ENCODE peak calls at places on chromosomes 13 and 19, in four cellular contexts. One of them, this sample, is unnamed.

GRCh38 chr13:75468098-75468497 is 13.9 kb downstream of the TBC1D4 start:
- DNase-seq in H1: no peak
- DNase-seq in K562: no peak
- DNase-seq in HepG2: no peak
- DNase-seq in this sample: no peak

GRCh38 chr13:46388846-46389245 is 1.8 kb upstream of the RUBCNL start:
- DNase-seq in H1: no peak
- DNase-seq in K562: no peak
- DNase-seq in HepG2: no peak
- DNase-seq in this sample: no peak

GRCh38 chr13:108850706-108851105 is 221.3 kb downstream of the MYO16 start:
- DNase-seq in H1: no peak
- DNase-seq in K562: no peak
- DNase-seq in HepG2: no peak
- DNase-seq in this sample: no peak

GRCh38 chr19:18906605-18907519 is 10.9 kb upstream of the CERS1 start:
- DNase-seq in H1: no peak
- DNase-seq in K562: no peak
- DNase-seq in HepG2: no peak
- DNase-seq in this sample: no peak

GRCh38 chr13:98979012-98979411 is 1.1 kb upstream of the DOCK9 start:
- DNase-seq in H1: no peak
- DNase-seq in K562: no peak
- DNase-seq in HepG2: no peak
- DNase-seq in this sample: no peak

GRCh38 chr19:38115264-38115802 is 108.7 kb downstream of the DPF1 start:
- DNase-seq in H1: no peak
- DNase-seq in K562: no peak
- DNase-seq in HepG2: no peak
- DNase-seq in this sample: no peak

GRCh38 chr19:19267305-19267704 is 5.8 kb downstream of the TM6SF2 start:
- DNase-seq in H1: no peak
- DNase-seq in K562: no peak
- DNase-seq in HepG2: no peak
- DNase-seq in this sample: no peak

GRCh38 chr13:48505597-48506091 is 27.2 kb downstream of the RCBTB2 start:
- DNase-seq in H1: no peak
- DNase-seq in K562: no peak
- DNase-seq in HepG2: no peak
- DNase-seq in this sample: no peak

GRCh38 chr13:35472308-35473008 is 4.0 kb downstream of the MAB21L1 start:
- DNase-seq in H1: no peak
- DNase-seq in K562: no peak
- DNase-seq in HepG2: no peak
- DNase-seq in this sample: no peak

GRCh38 chr13:72304121-72304745 is 423.2 kb downstream of the MZT1 start:
- DNase-seq in H1: no peak
- DNase-seq in K562: no peak
- DNase-seq in HepG2: no peak
- DNase-seq in this sample: no peak
- TF ChIP-seq RNF2 in H1: no peak
- TF ChIP-seq RNF2 in K562: no peak
- TF ChIP-seq RNF2 in HepG2: no peak
- TF ChIP-seq RNF2 in this sample: no peak

GRCh38 chr19:40585677-40586422 is 9.2 kb downstream of the SHKBP1 start:
- DNase-seq in H1: no peak
- DNase-seq in K562: no peak
- DNase-seq in HepG2: no peak
- DNase-seq in this sample: peak
- TF ChIP-seq RNF2 in H1: no peak
- TF ChIP-seq RNF2 in K562: no peak
- TF ChIP-seq RNF2 in HepG2: no peak
- TF ChIP-seq RNF2 in this sample: no peak

GRCh38 chr19:17211547-17212446 is 3.4 kb upstream of the USE1 start:
- DNase-seq in H1: no peak
- DNase-seq in K562: no peak
- DNase-seq in HepG2: no peak
- DNase-seq in this sample: no peak

GRCh38 chr19:17205237-17206140 is 9.7 kb upstream of the USE1 start:
- DNase-seq in H1: peak
- DNase-seq in K562: peak
- DNase-seq in HepG2: peak
- DNase-seq in this sample: peak

GRCh38 chr19:17206736-17207581 is 8.2 kb upstream of the USE1 start:
- DNase-seq in H1: no peak
- DNase-seq in K562: no peak
- DNase-seq in HepG2: no peak
- DNase-seq in this sample: no peak

GRCh38 chr19:17210296-17210695 is 4.9 kb upstream of the USE1 start:
- DNase-seq in H1: no peak
- DNase-seq in K562: no peak
- DNase-seq in HepG2: no peak
- DNase-seq in this sample: no peak

GRCh38 chr19:17209126-17210036 is 5.8 kb upstream of the USE1 start:
- DNase-seq in H1: peak
- DNase-seq in K562: peak
- DNase-seq in HepG2: no peak
- DNase-seq in this sample: peak
- TF ChIP-seq RNF2 in H1: no peak
- TF ChIP-seq RNF2 in K562: no peak
- TF ChIP-seq RNF2 in HepG2: no peak
- TF ChIP-seq RNF2 in this sample: no peak

DNA sequence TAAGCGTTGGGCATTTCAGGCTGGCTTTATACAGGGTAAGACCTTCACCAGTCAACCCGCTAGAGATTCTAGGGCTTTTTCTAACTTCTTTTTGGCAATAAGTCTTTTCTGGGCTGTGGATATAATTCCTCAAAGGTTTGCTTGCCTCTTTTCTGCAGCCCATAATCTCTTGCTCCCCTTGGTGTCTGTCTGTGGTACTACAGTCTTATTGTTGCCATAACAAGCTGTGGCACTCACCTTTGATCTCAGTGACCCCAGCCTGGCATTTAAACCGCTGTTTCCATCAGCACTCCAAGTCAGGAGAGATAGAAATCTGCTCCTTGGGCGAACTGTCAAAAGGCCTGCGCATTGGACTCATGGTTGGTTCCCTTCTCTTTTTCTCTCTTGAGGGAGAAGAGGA is 14.5 kb upstream of the MPHOSPH8 start:
- DNase-seq in H1: no peak
- DNase-seq in K562: peak
- DNase-seq in HepG2: peak
- DNase-seq in this sample: no peak
- TF ChIP-seq RNF2 in H1: no peak
- TF ChIP-seq RNF2 in K562: no peak
- TF ChIP-seq RNF2 in HepG2: no peak
- TF ChIP-seq RNF2 in this sample: no peak

GRCh38 chr19:4121815-4122214 is 2.1 kb downstream of the MAP2K2 start:
- DNase-seq in H1: no peak
- DNase-seq in K562: no peak
- DNase-seq in HepG2: no peak
- DNase-seq in this sample: no peak

GRCh38 chr19:4122480-4122879 is 1.4 kb downstream of the MAP2K2 start:
- DNase-seq in H1: no peak
- DNase-seq in K562: no peak
- DNase-seq in HepG2: no peak
- DNase-seq in this sample: no peak

GRCh38 chr19:4119763-4120162 is 4.2 kb downstream of the MAP2K2 start:
- DNase-seq in H1: no peak
- DNase-seq in K562: no peak
- DNase-seq in HepG2: no peak
- DNase-seq in this sample: no peak

GRCh38 chr19:4120933-4121612 is 2.8 kb downstream of the MAP2K2 start:
- DNase-seq in H1: no peak
- DNase-seq in K562: no peak
- DNase-seq in HepG2: no peak
- DNase-seq in this sample: no peak

DNA sequence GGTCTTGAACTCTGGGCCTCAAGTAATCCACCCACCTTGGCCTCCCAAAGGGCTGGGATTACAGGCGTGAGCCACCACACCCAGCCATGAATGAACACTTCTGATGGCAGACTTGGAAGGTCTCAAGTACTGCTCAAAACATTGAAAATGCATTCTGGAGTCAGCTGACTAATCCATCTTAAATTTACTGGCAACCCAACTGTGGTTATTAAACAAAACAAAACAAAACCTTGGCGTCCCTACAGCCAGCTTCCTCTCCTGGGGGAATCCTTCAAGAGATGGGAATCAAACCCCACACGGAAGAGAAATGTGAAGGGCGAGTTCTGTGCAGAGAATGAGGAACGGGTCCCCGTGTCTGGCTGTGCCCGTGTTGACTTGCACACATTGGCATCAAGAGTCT is 3.4 kb downstream of the MAP2K2 start:
- DNase-seq in H1: no peak
- DNase-seq in K562: no peak
- DNase-seq in HepG2: no peak
- DNase-seq in this sample: no peak
- TF ChIP-seq RNF2 in H1: no peak
- TF ChIP-seq RNF2 in K562: no peak
- TF ChIP-seq RNF2 in HepG2: no peak
- TF ChIP-seq RNF2 in this sample: no peak

DNA sequence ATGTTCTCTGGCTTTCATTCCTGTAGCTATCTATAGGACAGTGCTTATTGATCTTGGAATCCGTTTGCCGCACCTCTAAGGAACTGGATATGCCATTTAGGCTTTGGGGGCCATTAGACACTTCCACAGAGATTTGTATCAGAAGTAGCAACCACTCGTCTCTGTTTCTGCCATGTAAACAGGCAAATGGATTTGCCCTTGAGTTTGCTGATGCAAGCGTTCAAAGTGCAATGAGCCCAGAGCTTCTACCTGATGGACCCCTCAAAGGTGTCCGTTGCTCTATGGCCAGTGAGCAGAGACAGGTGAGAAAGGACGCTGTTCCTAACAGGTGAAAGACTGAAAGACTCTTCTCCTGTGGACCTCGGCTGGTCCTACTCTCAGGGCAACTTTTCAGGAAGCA is 302.9 kb downstream of the ZNF536 start:
- DNase-seq in H1: no peak
- DNase-seq in K562: no peak
- DNase-seq in HepG2: peak
- DNase-seq in this sample: no peak
- TF ChIP-seq RNF2 in H1: no peak
- TF ChIP-seq RNF2 in K562: no peak
- TF ChIP-seq RNF2 in HepG2: no peak
- TF ChIP-seq RNF2 in this sample: no peak

This sample was measured in A549.